ENCODE peak calls at places on chromosomes 13 and 19, in four cellular contexts. V is colonic mucosa, A is cardiac muscle cell, I is Peyer's patch. T is an unnamed sample. For H3K4me1 and H3K9me3, the result is how much of the 10 kb centered on the place peaks cover.

GRCh38 chr19:31962565-31962996 is 382.8 kb upstream of the ZNF507 start:
- DNase-seq in V (no peak), A (no peak), I (no peak), T (no peak)

GRCh38 chr13:41293272-41293671 is 17.8 kb upstream of the NAA16 start:
- DNase-seq in V (no peak), A (no peak), I (no peak), T (no peak)

GRCh38 chr19:7211191-7211988 is 82.8 kb downstream of the INSR start:
- DNase-seq in V (no peak), A (peak), I (no peak), T (no peak)

GRCh38 chr13:24679686-24680085 is 522 bp upstream of the ATP12A start:
- DNase-seq in V (no peak), A (no peak), I (no peak), T (no peak)

GRCh38 chr13:110712081-110712848 is 1.2 kb upstream of the ING1 start:
- DNase-seq in V (peak), A (peak), I (peak), T (peak)

GRCh38 chr13:35475131-35475959 is 1.1 kb downstream of the MAB21L1 start:
- DNase-seq in V (peak), A (peak), I (no peak), T (no peak)

GRCh38 chr13:111395511-111396393 is 75.3 kb downstream of the TEX29 start:
- DNase-seq in V (no peak), A (no peak), I (peak), T (no peak)

GRCh38 chr13:45040626-45041025 is 51.3 kb downstream of the GPALPP1 start:
- DNase-seq in V (no peak), A (no peak), I (no peak), T (no peak)

GRCh38 chr13:67950594-67950993 is 720.5 kb upstream of the PCDH9 start:
- DNase-seq in V (no peak), A (no peak), I (no peak), T (no peak)

GRCh38 chr19:10797541-10798256 is 38.3 kb downstream of the TMED1 start:
- DNase-seq in V (no peak), A (no peak), I (no peak), T (peak)

GRCh38 chr13:48038763-48039162 is 1.2 kb downstream of the NUDT15 start:
- DNase-seq in V (no peak), A (no peak), I (no peak), T (no peak)

GRCh38 chr13:98187862-98188261 is 10.8 kb upstream of the RNF113B start:
- DNase-seq in V (no peak), A (no peak), I (no peak), T (no peak)

GRCh38 chr19:49518033-49518432 is 5.6 kb downstream of the FCGRT start:
- DNase-seq in V (no peak), A (no peak), I (no peak), T (no peak)

GRCh38 chr19:49514151-49514550 is 1.7 kb downstream of the FCGRT start:
- DNase-seq in V (no peak), A (no peak), I (peak), T (no peak)

GRCh38 chr19:49513746-49514118 is 1.3 kb downstream of the FCGRT start:
- DNase-seq in V (no peak), A (no peak), I (peak), T (no peak)

GRCh38 chr19:49515767-49516166 is 3.3 kb downstream of the FCGRT start:
- DNase-seq in V (no peak), A (peak), I (peak), T (no peak)

GRCh38 chr19:49512970-49513745 is 697 bp downstream of the FCGRT start:
- DNase-seq in V (peak), A (no peak), I (peak), T (no peak)
- H3K4me1 ChIP-seq in V (under half), A (under half), I (under half), T (under half)

DNA sequence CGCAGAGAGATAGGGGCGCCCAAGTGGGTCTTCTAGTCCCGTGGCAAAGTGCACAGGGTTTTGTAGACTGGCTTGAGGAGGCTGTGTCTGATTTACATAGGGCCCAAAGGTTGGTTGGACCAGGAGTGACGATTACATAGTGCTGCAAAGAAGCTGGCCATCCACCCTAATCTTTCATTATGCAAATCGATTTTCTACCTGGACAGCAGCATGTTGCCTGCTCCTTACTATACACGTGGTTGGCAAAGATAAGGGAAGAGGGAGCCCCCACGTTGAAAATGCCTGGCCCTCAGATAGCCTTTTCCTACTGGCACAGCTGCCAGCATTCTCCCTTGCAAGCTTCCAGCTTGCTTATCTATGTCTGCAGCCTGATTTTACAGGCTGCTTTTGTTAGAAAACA is 28.4 kb downstream of the OR10H4 start:
- DNase-seq in V (no peak), A (no peak), I (no peak), T (no peak)
- H3K9me3 ChIP-seq in V (under half), A (under half), I (under half), T (under half)

GRCh38 chr19:4375620-4376228 is 24.6 kb downstream of the SH3GL1 start:
- DNase-seq in V (no peak), A (peak), I (no peak), T (no peak)

GRCh38 chr19:4375164-4375619 is 25.2 kb downstream of the SH3GL1 start:
- DNase-seq in V (peak), A (no peak), I (peak), T (no peak)

GRCh38 chr19:4376991-4377781 is 23.2 kb downstream of the SH3GL1 start:
- DNase-seq in V (no peak), A (no peak), I (no peak), T (no peak)

GRCh38 chr19:4374451-4375163 is 25.7 kb downstream of the SH3GL1 start:
- DNase-seq in V (peak), A (peak), I (peak), T (no peak)

GRCh38 chr19:4376245-4376990 is 23.9 kb downstream of the SH3GL1 start:
- DNase-seq in V (no peak), A (no peak), I (no peak), T (no peak)
- H3K4me1 ChIP-seq in V (under half), A (under half), I (under half), T (half or more)

DNA sequence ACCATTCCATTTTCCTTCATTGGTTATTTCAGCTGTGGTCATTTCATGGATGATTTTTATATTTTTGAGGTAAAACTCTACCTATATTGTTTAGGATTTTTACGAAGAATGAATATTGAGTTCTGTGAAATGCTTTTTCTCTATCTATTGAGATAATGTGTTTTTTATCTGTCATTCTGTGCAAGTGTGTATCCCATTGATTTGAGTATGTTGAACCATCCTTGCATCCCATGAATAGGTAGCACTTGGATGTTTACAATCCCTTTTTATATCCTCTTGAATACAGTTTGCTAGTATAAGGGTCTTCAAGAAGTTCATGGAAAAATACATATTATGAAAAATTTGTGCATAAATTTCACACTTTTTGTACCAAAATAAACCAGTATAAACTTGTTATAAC is 9.8 kb upstream of the ZNF525 start:
- DNase-seq in V (no peak), A (no peak), I (no peak), T (no peak)
- H3K9me3 ChIP-seq in V (under half), A (under half), I (under half), T (half or more)

T was measured in effector memory CD4-positive, alpha-beta T cell.